ENCODE peak calls at places on chromosomes 1 and 21, in five cellular contexts. J, O, Q, A and U are unnamed samples.

GRCh38 chr1:22442212-22442894 is 9.3 kb upstream of the ZBTB40 start:
- DNase-seq in J (no peak), O (no peak), Q (no peak), A (no peak), U (no peak)

GRCh38 chr1:51878616-51879336 is at the start of gene NRDC:
- DNase-seq in J (peak; percentile 98), O (peak; percentile 97), Q (peak; percentile 95), A (peak; percentile 99), U (peak; percentile 100)

GRCh38 chr1:94481473-94481933 is 60.1 kb downstream of the F3 start:
- DNase-seq in J (peak; percentile 11), O (peak; percentile 40), Q (peak; percentile 80), A (peak; percentile 2), U (peak; percentile 83)

GRCh38 chr1:208030320-208031091 is 119.6 kb upstream of the CD34 start:
- DNase-seq in J (no peak), O (peak; percentile 50), Q (no peak), A (no peak), U (no peak)

GRCh38 chr1:85372683-85373446 is 92.1 kb downstream of the DDAH1 start:
- DNase-seq in J (no peak), O (no peak), Q (no peak), A (no peak), U (peak; percentile 75)

GRCh38 chr1:84267476-84267875 is 34.0 kb upstream of the SAMD13 start:
- DNase-seq in J (no peak), O (no peak), Q (no peak), A (no peak), U (no peak)

GRCh38 chr1:8552135-8552534 is 234.2 kb downstream of the SLC45A1 start:
- DNase-seq in J (no peak), O (no peak), Q (no peak), A (no peak), U (no peak)

GRCh38 chr1:16067127-16067768 is 6.2 kb downstream of the FAM131C start:
- DNase-seq in J (peak; percentile 50), O (no peak), Q (no peak), A (no peak), U (no peak)

GRCh38 chr1:20685099-20685662 is 24.0 kb upstream of the DDOST start:
- DNase-seq in J (no peak), O (no peak), Q (no peak), A (no peak), U (no peak)

GRCh38 chr1:172845371-172845770 is 186.5 kb downstream of the FASLG start:
- DNase-seq in J (no peak), O (no peak), Q (no peak), A (peak; percentile 41), U (no peak)

GRCh38 chr1:247180581-247180980 is 8.8 kb upstream of the ZNF124 start:
- DNase-seq in J (no peak), O (no peak), Q (no peak), A (no peak), U (no peak)

GRCh38 chr1:117860906-117861610 is 68.4 kb downstream of the GDAP2 start:
- DNase-seq in J (no peak), O (no peak), Q (no peak), A (no peak), U (peak; percentile 4)

GRCh38 chr1:53143527-53143926 is 1.1 kb upstream of the SLC1A7 start:
- DNase-seq in J (no peak), O (no peak), Q (no peak), A (no peak), U (no peak)

GRCh38 chr1:3312894-3313578 is 141.4 kb upstream of the ARHGEF16 start:
- DNase-seq in J (peak; percentile 23), O (peak; percentile 98), Q (peak; percentile 75), A (no peak), U (peak; percentile 99)

GRCh38 chr1:115457295-115457694 is 119.2 kb upstream of the NGF start:
- DNase-seq in J (no peak), O (no peak), Q (no peak), A (no peak), U (peak; percentile 28)

GRCh38 chr1:208254862-208255261 is 10.7 kb upstream of the PLXNA2 start:
- DNase-seq in J (no peak), O (peak; percentile 46), Q (no peak), A (no peak), U (no peak)

GRCh38 chr1:29094433-29094832 is 29.3 kb downstream of the TMEM200B start:
- DNase-seq in J (no peak), O (no peak), Q (no peak), A (no peak), U (no peak)

GRCh38 chr1:203122159-203122558 is 5.4 kb upstream of the ADORA1 start:
- DNase-seq in J (no peak), O (no peak), Q (no peak), A (no peak), U (no peak)

GRCh38 chr1:48250572-48250971 is 28.1 kb downstream of the SLC5A9 start:
- DNase-seq in J (no peak), O (no peak), Q (no peak), A (no peak), U (no peak)

GRCh38 chr21:46598563-46599250 is 6.2 kb downstream of the S100B start:
- DNase-seq in J (no peak), O (no peak), Q (no peak), A (no peak), U (no peak)

GRCh38 chr1:105838071-105838470 is 1218.4 kb upstream of the PRMT6 start:
- DNase-seq in J (no peak), O (no peak), Q (no peak), A (no peak), U (no peak)

GRCh38 chr21:44820851-44821250 is 3.0 kb upstream of the SUMO3 start:
- DNase-seq in J (no peak), O (peak; percentile 69), Q (no peak), A (no peak), U (no peak)

GRCh38 chr1:211829343-211830054 is 1.1 kb downstream of the LPGAT1 start:
- DNase-seq in J (peak; percentile 16), O (peak; percentile 28), Q (peak; percentile 62), A (no peak), U (peak; percentile 17)

GRCh38 chr1:202615501-202616354 is 94.5 kb downstream of the SYT2 start:
- DNase-seq in J (no peak), O (peak; percentile 64), Q (no peak), A (no peak), U (peak; percentile 30)

GRCh38 chr1:59738152-59738551 is 76.6 kb upstream of the HOOK1 start:
- DNase-seq in J (no peak), O (peak; percentile 33), Q (no peak), A (no peak), U (peak; percentile 25)

GRCh38 chr1:209389258-209389657 is 194.3 kb upstream of the CAMK1G start:
- DNase-seq in J (no peak), O (peak; percentile 33), Q (no peak), A (no peak), U (no peak)

GRCh38 chr1:156407344-156407743 is 38.3 kb downstream of the RHBG start:
- DNase-seq in J (no peak), O (no peak), Q (no peak), A (no peak), U (no peak)

GRCh38 chr1:216606047-216606637 is 117.1 kb downstream of the ESRRG start:
- DNase-seq in J (no peak), O (no peak), Q (no peak), A (no peak), U (no peak)

GRCh38 chr1:236808564-236809130 is 13.6 kb downstream of the MTR start:
- DNase-seq in J (no peak), O (no peak), Q (no peak), A (no peak), U (no peak)

GRCh38 chr1:200738733-200739498 is at the start of gene CAMSAP2:
- DNase-seq in J (peak; percentile 74), O (peak; percentile 92), Q (peak; percentile 95), A (peak; percentile 67), U (peak; percentile 96)

GRCh38 chr1:12454406-12455391 is 163.3 kb downstream of the DHRS3 start:
- DNase-seq in J (no peak), O (no peak), Q (no peak), A (no peak), U (peak; percentile 34)

GRCh38 chr1:243493156-243494129 is 237.6 kb downstream of the SDCCAG8 start:
- DNase-seq in J (no peak), O (no peak), Q (no peak), A (no peak), U (peak; percentile 48)

GRCh38 chr1:167186771-167187170 is 33.9 kb upstream of the POU2F1 start:
- DNase-seq in J (no peak), O (no peak), Q (no peak), A (no peak), U (no peak)